ENCODE peak calls at places on chromosomes 7 and 10, in seven cellular contexts. One of them, this sample, is unnamed.

GRCh38 chr10:103676851-103677417 is 178.4 kb downstream of the SH3PXD2A start:
- DNase-seq in upper lobe of left lung: peak
- DNase-seq in GM23338: no peak
- DNase-seq in sigmoid colon: peak
- DNase-seq in GM12891: no peak
- DNase-seq in SK-N-MC: no peak
- DNase-seq in stomach: no peak
- DNase-seq in this sample: no peak

GRCh38 chr7:134885967-134886352 is 100.3 kb upstream of the AGBL3 start:
- DNase-seq in upper lobe of left lung: no peak
- DNase-seq in sigmoid colon: no peak
- DNase-seq in GM23338: no peak
- DNase-seq in GM12891: no peak
- DNase-seq in SK-N-MC: no peak
- DNase-seq in stomach: no peak
- DNase-seq in this sample: peak

GRCh38 chr10:65571011-65571570 is 1354.7 kb upstream of the LRRTM3 start:
- DNase-seq in GM12891: no peak
- DNase-seq in upper lobe of left lung: no peak
- DNase-seq in SK-N-MC: no peak
- DNase-seq in GM23338: peak
- DNase-seq in sigmoid colon: no peak
- DNase-seq in stomach: no peak
- DNase-seq in this sample: no peak

GRCh38 chr10:44194435-44194834 is 190.5 kb downstream of the CXCL12 start:
- DNase-seq in SK-N-MC: no peak
- DNase-seq in GM12891: no peak
- DNase-seq in GM23338: no peak
- DNase-seq in sigmoid colon: no peak
- DNase-seq in upper lobe of left lung: no peak
- DNase-seq in stomach: no peak
- DNase-seq in this sample: peak

GRCh38 chr7:5393748-5394147 is 29.9 kb downstream of the TNRC18 start:
- DNase-seq in upper lobe of left lung: no peak
- DNase-seq in stomach: no peak
- DNase-seq in sigmoid colon: no peak
- DNase-seq in GM12891: no peak
- DNase-seq in GM23338: no peak
- DNase-seq in SK-N-MC: no peak
- DNase-seq in this sample: no peak

GRCh38 chr7:75732764-75733630 is 5.7 kb downstream of the HIP1 start:
- DNase-seq in GM12891: no peak
- DNase-seq in upper lobe of left lung: no peak
- DNase-seq in stomach: no peak
- DNase-seq in GM23338: no peak
- DNase-seq in SK-N-MC: no peak
- DNase-seq in sigmoid colon: no peak
- DNase-seq in this sample: no peak

GRCh38 chr10:104122273-104123107 is 519 bp downstream of the SFR1 start:
- DNase-seq in stomach: no peak
- DNase-seq in SK-N-MC: no peak
- DNase-seq in GM23338: peak
- DNase-seq in upper lobe of left lung: no peak
- DNase-seq in GM12891: no peak
- DNase-seq in sigmoid colon: no peak
- DNase-seq in this sample: no peak

GRCh38 chr7:36686499-36686898 is 37.8 kb downstream of the AOAH start:
- DNase-seq in stomach: no peak
- DNase-seq in upper lobe of left lung: peak
- DNase-seq in GM23338: no peak
- DNase-seq in GM12891: no peak
- DNase-seq in sigmoid colon: no peak
- DNase-seq in SK-N-MC: no peak
- DNase-seq in this sample: no peak

GRCh38 chr7:22001345-22002004 is 55.8 kb upstream of the CDCA7L start:
- DNase-seq in upper lobe of left lung: no peak
- DNase-seq in stomach: no peak
- DNase-seq in sigmoid colon: no peak
- DNase-seq in SK-N-MC: no peak
- DNase-seq in GM12891: peak
- DNase-seq in GM23338: peak
- DNase-seq in this sample: peak

GRCh38 chr10:30398788-30399187 is 35.2 kb upstream of the MAP3K8 start:
- DNase-seq in GM23338: no peak
- DNase-seq in sigmoid colon: no peak
- DNase-seq in upper lobe of left lung: no peak
- DNase-seq in SK-N-MC: no peak
- DNase-seq in GM12891: no peak
- DNase-seq in stomach: no peak
- DNase-seq in this sample: no peak

GRCh38 chr10:132100556-132101349 is 35.0 kb downstream of the JAKMIP3 start:
- DNase-seq in SK-N-MC: no peak
- DNase-seq in GM23338: no peak
- DNase-seq in sigmoid colon: peak
- DNase-seq in stomach: peak
- DNase-seq in GM12891: no peak
- DNase-seq in upper lobe of left lung: peak
- DNase-seq in this sample: no peak

GRCh38 chr10:110395350-110396283 is 90.9 kb upstream of the SMNDC1 start:
- DNase-seq in stomach: peak
- DNase-seq in sigmoid colon: no peak
- DNase-seq in upper lobe of left lung: peak
- DNase-seq in SK-N-MC: no peak
- DNase-seq in GM23338: no peak
- DNase-seq in GM12891: no peak
- DNase-seq in this sample: no peak

GRCh38 chr7:128108129-128108528 is 76.9 kb upstream of the LRRC4 start:
- DNase-seq in GM12891: no peak
- DNase-seq in sigmoid colon: peak
- DNase-seq in SK-N-MC: no peak
- DNase-seq in stomach: no peak
- DNase-seq in upper lobe of left lung: no peak
- DNase-seq in GM23338: no peak
- DNase-seq in this sample: no peak

GRCh38 chr10:74223755-74224530 is 72.9 kb downstream of the ADK start:
- DNase-seq in stomach: no peak
- DNase-seq in upper lobe of left lung: no peak
- DNase-seq in GM12891: no peak
- DNase-seq in sigmoid colon: no peak
- DNase-seq in GM23338: no peak
- DNase-seq in SK-N-MC: no peak
- DNase-seq in this sample: no peak

GRCh38 chr10:125079091-125079600 is 81.2 kb downstream of the CTBP2 start:
- DNase-seq in SK-N-MC: no peak
- DNase-seq in stomach: no peak
- DNase-seq in GM12891: no peak
- DNase-seq in sigmoid colon: peak
- DNase-seq in GM23338: no peak
- DNase-seq in upper lobe of left lung: no peak
- DNase-seq in this sample: no peak

GRCh38 chr7:46291064-46291463 is 370.0 kb upstream of the IGFBP3 start:
- DNase-seq in upper lobe of left lung: no peak
- DNase-seq in GM23338: no peak
- DNase-seq in GM12891: no peak
- DNase-seq in SK-N-MC: no peak
- DNase-seq in stomach: no peak
- DNase-seq in sigmoid colon: no peak
- DNase-seq in this sample: no peak

GRCh38 chr10:17838080-17838634 is 29.0 kb downstream of the MRC1 start:
- DNase-seq in sigmoid colon: no peak
- DNase-seq in upper lobe of left lung: no peak
- DNase-seq in stomach: no peak
- DNase-seq in GM23338: no peak
- DNase-seq in GM12891: no peak
- DNase-seq in SK-N-MC: no peak
- DNase-seq in this sample: no peak

GRCh38 chr10:30534465-30535144 is 94.9 kb downstream of the LYZL2 start:
- DNase-seq in upper lobe of left lung: peak
- DNase-seq in GM23338: peak
- DNase-seq in SK-N-MC: no peak
- DNase-seq in sigmoid colon: peak
- DNase-seq in GM12891: no peak
- DNase-seq in stomach: peak
- DNase-seq in this sample: peak

GRCh38 chr10:79410315-79411094 is 34.9 kb downstream of the ZCCHC24 start:
- DNase-seq in sigmoid colon: peak
- DNase-seq in GM23338: no peak
- DNase-seq in SK-N-MC: no peak
- DNase-seq in upper lobe of left lung: no peak
- DNase-seq in stomach: no peak
- DNase-seq in GM12891: no peak
- DNase-seq in this sample: no peak

GRCh38 chr7:121000091-121000983 is 11.8 kb downstream of the CPED1 start:
- DNase-seq in GM23338: no peak
- DNase-seq in upper lobe of left lung: no peak
- DNase-seq in GM12891: no peak
- DNase-seq in sigmoid colon: no peak
- DNase-seq in SK-N-MC: no peak
- DNase-seq in stomach: no peak
- DNase-seq in this sample: no peak

GRCh38 chr10:11430421-11431275 is 180.8 kb downstream of the USP6NL start:
- DNase-seq in GM23338: no peak
- DNase-seq in GM12891: no peak
- DNase-seq in stomach: no peak
- DNase-seq in sigmoid colon: no peak
- DNase-seq in upper lobe of left lung: no peak
- DNase-seq in SK-N-MC: no peak
- DNase-seq in this sample: no peak

DNA sequence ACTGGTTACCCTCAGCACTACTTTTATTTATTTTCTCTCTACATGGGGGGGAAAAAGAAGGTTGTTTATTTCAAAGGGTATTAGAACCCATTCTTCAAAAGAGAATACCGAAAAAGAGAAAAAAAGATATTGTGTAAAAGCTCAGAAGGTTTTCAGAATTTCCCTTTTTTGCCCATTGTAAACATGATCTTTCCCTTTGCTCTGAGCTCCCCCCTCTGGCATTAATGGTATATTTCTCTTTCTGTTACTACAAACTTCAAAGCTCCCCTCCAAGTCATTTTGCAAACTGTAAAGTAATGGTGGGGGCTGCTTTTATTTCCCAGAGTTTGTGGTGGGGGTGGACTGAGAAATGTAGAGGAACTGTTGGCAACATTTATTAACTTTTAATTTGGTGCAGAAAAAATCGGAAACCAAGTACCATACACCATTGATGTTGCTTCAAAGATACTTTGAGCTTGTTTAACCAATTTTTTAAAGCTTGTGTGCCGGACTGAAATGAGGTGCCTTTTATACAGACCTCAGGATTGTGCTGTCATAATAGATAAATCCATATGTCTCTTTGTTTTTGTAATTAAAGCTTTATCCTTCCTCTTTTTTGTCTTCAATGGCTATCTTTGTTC is 181.5 kb downstream of the EXOC4 start:
- DNase-seq in sigmoid colon: no peak
- DNase-seq in SK-N-MC: no peak
- DNase-seq in GM23338: peak
- DNase-seq in GM12891: no peak
- DNase-seq in upper lobe of left lung: no peak
- DNase-seq in stomach: no peak
- DNase-seq in this sample: no peak
- TF ChIP-seq POLR2AphosphoS5 in sigmoid colon: no peak
- TF ChIP-seq POLR2AphosphoS5 in SK-N-MC: no peak
- TF ChIP-seq POLR2AphosphoS5 in GM23338: no peak
- TF ChIP-seq POLR2AphosphoS5 in GM12891: no peak
- TF ChIP-seq POLR2AphosphoS5 in upper lobe of left lung: no peak
- TF ChIP-seq POLR2AphosphoS5 in stomach: no peak
- TF ChIP-seq POLR2AphosphoS5 in this sample: no peak

DNA sequence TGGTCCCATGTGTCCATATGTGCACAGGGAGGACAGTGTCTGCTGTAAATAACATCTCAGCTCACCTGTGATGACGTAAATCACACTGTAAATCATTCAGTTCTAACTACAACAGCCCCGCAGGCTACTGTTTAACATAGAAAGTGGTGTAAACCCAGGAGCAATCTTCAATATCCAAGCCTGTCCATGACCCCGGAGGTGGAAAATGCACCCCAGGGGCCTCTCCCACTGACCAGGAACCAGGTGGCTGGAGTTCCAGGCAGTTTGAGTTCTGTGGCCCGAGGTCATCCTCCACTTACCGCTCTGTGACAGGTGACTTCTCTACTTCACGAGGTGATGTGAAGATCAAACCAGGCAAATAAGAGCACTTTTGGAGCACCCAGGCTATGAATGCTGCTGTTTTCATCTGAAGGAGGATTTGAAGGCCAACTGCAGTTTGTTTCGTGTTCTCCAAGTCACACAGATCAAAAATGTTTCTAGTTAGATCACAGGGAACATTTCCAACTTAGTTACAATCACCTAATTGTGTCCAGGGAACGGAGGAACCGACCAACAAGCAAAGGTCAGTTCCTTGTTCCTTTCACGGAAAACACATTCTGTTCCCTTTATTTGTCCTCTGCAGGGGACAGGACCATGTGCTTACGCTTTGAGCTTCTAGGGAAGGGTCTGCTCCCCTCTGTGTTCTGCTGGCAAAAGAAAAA is 131.8 kb downstream of the WDR37 start:
- DNase-seq in GM23338: no peak
- DNase-seq in upper lobe of left lung: peak
- DNase-seq in sigmoid colon: peak
- DNase-seq in SK-N-MC: no peak
- DNase-seq in GM12891: no peak
- DNase-seq in stomach: no peak
- DNase-seq in this sample: no peak
- TF ChIP-seq POLR2AphosphoS5 in GM23338: no peak
- TF ChIP-seq POLR2AphosphoS5 in upper lobe of left lung: no peak
- TF ChIP-seq POLR2AphosphoS5 in sigmoid colon: no peak
- TF ChIP-seq POLR2AphosphoS5 in SK-N-MC: no peak
- TF ChIP-seq POLR2AphosphoS5 in GM12891: no peak
- TF ChIP-seq POLR2AphosphoS5 in stomach: no peak
- TF ChIP-seq POLR2AphosphoS5 in this sample: no peak

GRCh38 chr10:100490531-100490930 is 27.7 kb downstream of the WNT8B start:
- DNase-seq in stomach: no peak
- DNase-seq in GM23338: no peak
- DNase-seq in SK-N-MC: no peak
- DNase-seq in upper lobe of left lung: no peak
- DNase-seq in sigmoid colon: no peak
- DNase-seq in GM12891: no peak
- DNase-seq in this sample: no peak
- TF ChIP-seq POLR2AphosphoS5 in stomach: no peak
- TF ChIP-seq POLR2AphosphoS5 in GM23338: no peak
- TF ChIP-seq POLR2AphosphoS5 in SK-N-MC: no peak
- TF ChIP-seq POLR2AphosphoS5 in upper lobe of left lung: no peak
- TF ChIP-seq POLR2AphosphoS5 in sigmoid colon: no peak
- TF ChIP-seq POLR2AphosphoS5 in GM12891: no peak
- TF ChIP-seq POLR2AphosphoS5 in this sample: no peak

DNA sequence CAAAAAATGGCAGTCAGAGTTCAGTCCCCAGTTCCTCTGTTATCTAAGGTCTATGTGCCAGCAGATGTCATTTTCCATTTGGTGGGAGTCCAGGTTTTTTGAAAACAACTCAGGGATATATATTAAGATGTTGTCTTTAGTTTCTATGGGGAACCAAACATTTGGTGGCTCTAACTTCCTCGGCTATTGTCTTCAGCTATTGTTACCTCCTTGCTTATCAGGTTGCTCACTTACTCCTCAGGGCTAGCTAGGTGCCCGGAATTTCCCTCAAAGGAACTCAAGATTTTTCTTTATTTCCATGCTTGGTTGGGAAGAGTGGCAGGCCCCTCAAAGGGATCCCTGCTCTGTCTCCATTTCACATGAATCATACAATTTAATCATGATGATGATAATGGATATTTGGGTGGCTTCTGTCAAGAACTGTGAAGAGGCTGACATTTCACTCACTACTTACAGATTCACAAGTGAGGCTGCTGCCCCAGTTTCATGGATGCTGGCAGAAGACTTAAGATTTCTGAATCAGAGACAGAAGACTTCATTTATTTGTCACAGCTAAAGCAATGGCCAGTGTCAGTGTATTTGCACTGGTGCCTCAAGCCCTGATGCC is 182.8 kb downstream of the PKD1L1 start:
- DNase-seq in stomach: no peak
- DNase-seq in SK-N-MC: no peak
- DNase-seq in upper lobe of left lung: no peak
- DNase-seq in GM12891: no peak
- DNase-seq in GM23338: no peak
- DNase-seq in sigmoid colon: no peak
- DNase-seq in this sample: no peak
- TF ChIP-seq POLR2AphosphoS5 in stomach: no peak
- TF ChIP-seq POLR2AphosphoS5 in SK-N-MC: no peak
- TF ChIP-seq POLR2AphosphoS5 in upper lobe of left lung: no peak
- TF ChIP-seq POLR2AphosphoS5 in GM12891: no peak
- TF ChIP-seq POLR2AphosphoS5 in GM23338: no peak
- TF ChIP-seq POLR2AphosphoS5 in sigmoid colon: no peak
- TF ChIP-seq POLR2AphosphoS5 in this sample: no peak

This sample was measured in esophagus muscularis mucosa.